ENCODE peak calls at places on chromosomes 11 and 22, in seven cellular contexts. One of them, this sample, is unnamed.

GRCh38 chr11:116852261-116853125 is 15.1 kb upstream of the APOA1 start:
- DNase-seq in mesenchymal stem cell: peak
- DNase-seq in H1: no peak
- DNase-seq in IMR-90: peak
- DNase-seq in mesendoderm: no peak
- DNase-seq in neuronal stem cell: no peak
- DNase-seq in trophoblast cell: no peak
- DNase-seq in this sample: no peak

GRCh38 chr11:122173587-122173986 is 57.6 kb upstream of the BLID start:
- DNase-seq in mesendoderm: no peak
- DNase-seq in trophoblast cell: no peak
- DNase-seq in neuronal stem cell: no peak
- DNase-seq in mesenchymal stem cell: no peak
- DNase-seq in IMR-90: no peak
- DNase-seq in H1: no peak
- DNase-seq in this sample: no peak

GRCh38 chr11:73185680-73186293 is 32.3 kb upstream of the P2RY2 start:
- DNase-seq in IMR-90: peak
- DNase-seq in H1: no peak
- DNase-seq in mesenchymal stem cell: peak
- DNase-seq in neuronal stem cell: no peak
- DNase-seq in trophoblast cell: peak
- DNase-seq in mesendoderm: no peak
- DNase-seq in this sample: no peak

GRCh38 chr11:44326615-44327475 is 16.9 kb upstream of the ALX4 start:
- DNase-seq in trophoblast cell: no peak
- DNase-seq in mesendoderm: no peak
- DNase-seq in H1: no peak
- DNase-seq in IMR-90: no peak
- DNase-seq in neuronal stem cell: no peak
- DNase-seq in mesenchymal stem cell: no peak
- DNase-seq in this sample: no peak

GRCh38 chr11:32173435-32173834 is 82.6 kb downstream of the RCN1 start:
- DNase-seq in mesenchymal stem cell: peak
- DNase-seq in neuronal stem cell: peak
- DNase-seq in IMR-90: peak
- DNase-seq in H1: peak
- DNase-seq in trophoblast cell: peak
- DNase-seq in mesendoderm: peak
- DNase-seq in this sample: peak

GRCh38 chr11:59263225-59263894 is 50.6 kb upstream of the MPEG1 start:
- DNase-seq in IMR-90: no peak
- DNase-seq in H1: peak
- DNase-seq in mesendoderm: peak
- DNase-seq in mesenchymal stem cell: no peak
- DNase-seq in neuronal stem cell: peak
- DNase-seq in trophoblast cell: no peak
- DNase-seq in this sample: peak

GRCh38 chr11:65431452-65432132 is 9.0 kb downstream of the NEAT1 start:
- DNase-seq in IMR-90: peak
- DNase-seq in neuronal stem cell: no peak
- DNase-seq in trophoblast cell: peak
- DNase-seq in mesenchymal stem cell: peak
- DNase-seq in H1: no peak
- DNase-seq in mesendoderm: no peak
- DNase-seq in this sample: no peak

GRCh38 chr11:98964146-98964545 is 56.6 kb upstream of the CNTN5 start:
- DNase-seq in mesendoderm: no peak
- DNase-seq in mesenchymal stem cell: no peak
- DNase-seq in H1: no peak
- DNase-seq in trophoblast cell: no peak
- DNase-seq in IMR-90: no peak
- DNase-seq in neuronal stem cell: no peak
- DNase-seq in this sample: no peak

GRCh38 chr11:118645066-118645715 is 34.3 kb downstream of the TREH start:
- DNase-seq in mesenchymal stem cell: no peak
- DNase-seq in trophoblast cell: no peak
- DNase-seq in mesendoderm: no peak
- DNase-seq in IMR-90: no peak
- DNase-seq in H1: no peak
- DNase-seq in neuronal stem cell: no peak
- DNase-seq in this sample: no peak

GRCh38 chr11:118643995-118644345 is 35.5 kb downstream of the TREH start:
- DNase-seq in H1: no peak
- DNase-seq in trophoblast cell: no peak
- DNase-seq in IMR-90: no peak
- DNase-seq in neuronal stem cell: no peak
- DNase-seq in mesendoderm: no peak
- DNase-seq in mesenchymal stem cell: no peak
- DNase-seq in this sample: no peak

GRCh38 chr11:118641463-118642019 is 34.1 kb downstream of the PHLDB1 start:
- DNase-seq in mesendoderm: no peak
- DNase-seq in neuronal stem cell: no peak
- DNase-seq in mesenchymal stem cell: no peak
- DNase-seq in H1: no peak
- DNase-seq in IMR-90: no peak
- DNase-seq in trophoblast cell: no peak
- DNase-seq in this sample: no peak

GRCh38 chr11:118644496-118644895 is 35.0 kb downstream of the TREH start:
- DNase-seq in neuronal stem cell: no peak
- DNase-seq in mesendoderm: no peak
- DNase-seq in IMR-90: no peak
- DNase-seq in trophoblast cell: no peak
- DNase-seq in H1: no peak
- DNase-seq in mesenchymal stem cell: no peak
- DNase-seq in this sample: no peak

DNA sequence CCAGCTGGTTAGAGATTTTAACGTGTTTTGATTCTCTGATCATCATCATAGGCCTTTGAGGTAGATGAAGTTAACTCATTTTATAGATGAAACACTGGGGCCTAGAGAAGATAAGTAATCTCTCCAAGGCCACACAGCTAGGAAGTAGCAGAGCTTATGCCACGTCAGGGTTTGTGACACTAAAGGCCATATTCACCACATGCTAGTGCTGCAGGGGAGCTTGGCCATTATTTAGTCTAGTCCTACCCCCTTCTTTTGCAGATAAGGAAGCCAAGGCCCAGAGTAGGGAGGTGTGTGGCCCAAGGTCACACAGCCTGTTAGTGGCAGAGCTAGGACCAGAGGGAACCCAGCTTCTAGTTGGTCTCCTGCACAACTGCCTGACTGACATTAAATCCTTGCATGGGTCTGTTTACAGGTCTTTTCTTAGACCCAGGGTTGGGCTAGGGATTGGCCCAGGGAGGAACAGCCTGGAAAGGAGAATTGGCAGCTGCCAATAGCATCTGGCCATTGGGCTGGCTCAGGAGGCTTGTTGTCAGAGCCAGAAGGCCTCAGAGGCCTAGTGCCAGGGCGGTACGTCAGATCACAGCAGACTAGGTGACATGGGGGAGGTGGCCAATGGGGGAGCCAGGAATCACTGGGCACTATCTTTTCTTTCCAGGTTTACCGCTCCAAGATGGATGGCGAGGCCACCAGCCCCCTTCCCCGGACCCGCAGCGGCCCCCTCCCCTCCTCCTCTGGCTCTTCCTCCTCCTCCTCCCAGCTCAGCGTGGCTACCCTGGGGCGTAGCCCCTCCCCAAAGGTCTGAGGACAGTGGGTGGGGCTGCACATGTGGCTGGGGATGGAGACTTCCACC is 36.0 kb downstream of the PHLDB1 start:
- DNase-seq in neuronal stem cell: no peak
- DNase-seq in H1: no peak
- DNase-seq in mesendoderm: no peak
- DNase-seq in trophoblast cell: no peak
- DNase-seq in mesenchymal stem cell: no peak
- DNase-seq in IMR-90: no peak
- DNase-seq in this sample: no peak
- H3K27ac ChIP-seq in neuronal stem cell: no peak
- H3K27ac ChIP-seq in H1: no peak
- H3K27ac ChIP-seq in mesendoderm: no peak
- H3K27ac ChIP-seq in trophoblast cell: no peak
- H3K27ac ChIP-seq in mesenchymal stem cell: no peak
- H3K27ac ChIP-seq in IMR-90: no peak
- H3K27ac ChIP-seq in this sample: no peak

DNA sequence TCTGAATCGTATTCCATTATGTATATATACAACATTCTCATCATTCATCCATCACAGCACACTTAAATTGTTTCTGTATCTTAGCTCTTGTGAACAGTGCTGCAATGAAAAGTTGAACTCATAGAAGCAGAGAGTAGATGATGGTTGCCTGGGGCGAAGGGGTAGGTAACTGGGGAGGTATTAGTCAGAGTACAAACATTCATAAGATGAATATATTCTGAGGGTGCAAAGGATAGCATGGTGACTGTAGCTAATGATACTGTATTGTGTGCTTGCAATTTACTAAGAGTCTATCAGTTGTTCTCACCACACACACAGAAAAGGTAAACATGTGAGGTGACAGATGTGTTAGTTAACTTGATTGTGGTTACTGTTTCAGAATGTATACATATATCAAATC is 12.6 kb upstream of the RFPL2 start:
- DNase-seq in trophoblast cell: no peak
- DNase-seq in neuronal stem cell: no peak
- DNase-seq in mesenchymal stem cell: no peak
- DNase-seq in IMR-90: no peak
- DNase-seq in H1: no peak
- DNase-seq in mesendoderm: no peak
- DNase-seq in this sample: no peak
- H3K4ac ChIP-seq in trophoblast cell: no peak
- H3K4ac ChIP-seq in neuronal stem cell: no peak
- H3K4ac ChIP-seq in mesenchymal stem cell: no peak
- H3K4ac ChIP-seq in IMR-90: no peak
- H3K4ac ChIP-seq in H1: no peak
- H3K4ac ChIP-seq in mesendoderm: no peak
- H3K4ac ChIP-seq in this sample: no peak

DNA sequence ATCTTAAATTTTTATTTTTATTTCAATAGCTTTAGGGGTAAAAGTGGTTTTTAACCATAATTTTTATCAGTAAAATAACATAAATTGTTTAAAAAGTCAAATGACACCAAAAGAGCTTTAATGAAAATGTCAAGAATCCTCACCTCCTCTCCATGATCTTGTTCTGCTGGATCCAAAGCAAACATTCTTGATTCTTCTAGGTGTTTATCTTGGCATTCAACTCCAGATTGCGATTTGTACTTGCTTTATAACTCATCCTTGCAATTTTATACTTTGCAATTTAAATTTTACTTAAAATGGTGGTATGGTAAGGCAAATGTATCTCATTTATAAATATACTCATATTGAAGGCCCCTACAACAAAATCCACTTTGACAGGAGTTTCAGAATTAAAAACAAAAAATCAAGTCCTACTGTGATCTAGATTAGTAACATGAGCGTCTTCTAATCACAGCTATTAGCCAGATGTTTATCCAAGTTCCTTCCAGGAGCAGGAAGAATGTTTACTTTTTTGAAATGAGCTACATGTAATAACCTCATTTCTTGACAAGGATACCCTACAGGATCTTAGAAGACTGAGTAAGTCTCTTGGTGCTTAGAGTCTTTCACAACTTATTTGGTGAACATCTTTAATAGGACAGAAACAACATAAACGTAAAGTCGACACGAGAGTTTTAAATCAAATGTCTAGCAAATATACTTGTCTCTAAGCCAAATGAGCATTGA is 72.4 kb upstream of the CARD18 start:
- DNase-seq in neuronal stem cell: no peak
- DNase-seq in trophoblast cell: no peak
- DNase-seq in mesenchymal stem cell: peak
- DNase-seq in IMR-90: peak
- DNase-seq in mesendoderm: no peak
- DNase-seq in H1: no peak
- DNase-seq in this sample: no peak
- H3K27ac ChIP-seq in neuronal stem cell: no peak
- H3K27ac ChIP-seq in trophoblast cell: no peak
- H3K27ac ChIP-seq in mesenchymal stem cell: no peak
- H3K27ac ChIP-seq in IMR-90: no peak
- H3K27ac ChIP-seq in mesendoderm: no peak
- H3K27ac ChIP-seq in H1: no peak
- H3K27ac ChIP-seq in this sample: no peak

DNA sequence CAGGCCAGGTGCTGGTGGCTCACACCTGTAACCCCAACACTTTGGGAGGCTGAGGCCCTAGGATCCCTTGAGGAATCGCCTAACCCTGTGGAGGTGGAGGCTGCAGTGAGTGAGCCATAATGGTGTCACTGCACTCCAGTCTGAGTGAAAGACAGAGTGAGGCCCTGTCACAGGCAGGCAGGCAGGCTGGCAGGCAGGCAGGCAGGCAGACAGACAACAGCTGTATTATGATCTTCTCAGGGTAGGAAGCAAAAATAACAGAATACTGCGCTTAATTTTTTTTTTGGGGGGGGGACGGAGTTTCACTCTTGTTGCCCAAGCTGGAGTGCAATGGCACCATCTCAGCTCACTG is 3901.6 kb upstream of the OR11H1 start:
- DNase-seq in mesendoderm: no peak
- DNase-seq in neuronal stem cell: no peak
- DNase-seq in IMR-90: no peak
- DNase-seq in H1: no peak
- DNase-seq in trophoblast cell: no peak
- DNase-seq in mesenchymal stem cell: no peak
- DNase-seq in this sample: no peak
- H3K4ac ChIP-seq in mesendoderm: no peak
- H3K4ac ChIP-seq in neuronal stem cell: no peak
- H3K4ac ChIP-seq in IMR-90: no peak
- H3K4ac ChIP-seq in H1: no peak
- H3K4ac ChIP-seq in trophoblast cell: no peak
- H3K4ac ChIP-seq in mesenchymal stem cell: no peak
- H3K4ac ChIP-seq in this sample: no peak

DNA sequence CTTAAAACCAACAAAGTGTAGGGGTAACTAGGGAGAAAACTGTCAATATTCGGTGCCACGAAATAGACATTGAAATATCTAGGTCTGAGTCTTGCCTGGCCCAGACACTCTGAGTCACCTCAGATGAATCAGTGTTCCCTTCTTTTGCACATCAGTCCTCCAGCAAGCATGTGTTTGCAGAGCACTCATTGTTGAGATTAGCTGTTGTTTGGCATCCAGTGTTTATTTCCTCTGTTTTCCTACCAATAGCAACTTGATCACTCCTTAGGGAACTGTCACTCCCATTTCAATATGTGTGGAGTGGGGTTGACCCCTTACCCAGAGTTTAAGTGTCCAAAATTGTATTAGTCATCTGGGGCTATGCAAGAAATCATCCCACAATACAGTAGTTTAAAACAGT is 4.7 kb upstream of the ASCC2 start:
- DNase-seq in mesenchymal stem cell: peak
- DNase-seq in IMR-90: peak
- DNase-seq in H1: no peak
- DNase-seq in mesendoderm: peak
- DNase-seq in neuronal stem cell: no peak
- DNase-seq in trophoblast cell: peak
- DNase-seq in this sample: no peak
- H3K27ac ChIP-seq in mesenchymal stem cell: peak
- H3K27ac ChIP-seq in IMR-90: no peak
- H3K27ac ChIP-seq in H1: no peak
- H3K27ac ChIP-seq in mesendoderm: no peak
- H3K27ac ChIP-seq in neuronal stem cell: no peak
- H3K27ac ChIP-seq in trophoblast cell: no peak
- H3K27ac ChIP-seq in this sample: no peak

This sample was measured in H9.